ENCODE peak calls at places on chromosomes 6 and 20, in seven cellular contexts. W is activated CD8-positive, alpha-beta memory T cell treated with anti-CD3 and anti-CD28 coated beads, Interleukin-2, amount 10 ng/mL, durations not matched to agents 7 days and 5 days; I is non-pigmented ciliary epithelial cell; B is amniotic stem cell; R is CD8-positive, alpha-beta memory T cell; A is stomach; O is Right ventricle myocardium superior. S is an unnamed sample.

GRCh38 chr6:69827491-69827890 is 30.7 kb upstream of the LMBRD1 start:
- DNase-seq in B (no peak), I (peak), O (no peak), R (no peak), W (no peak), A (no peak), S (peak)

GRCh38 chr6:32092760-32093497 is 16.2 kb downstream of the TNXB start:
- DNase-seq in W (no peak), B (peak), A (no peak), O (peak), R (no peak), I (no peak), S (no peak)

GRCh38 chr6:165448210-165448609 is 138.8 kb upstream of the C6orf118 start:
- DNase-seq in I (no peak), R (no peak), O (no peak), B (no peak), W (no peak), A (no peak), S (no peak)

GRCh38 chr6:46904117-46904516 is 17.6 kb downstream of the ADGRF5 start:
- DNase-seq in A (no peak), W (no peak), O (no peak), I (no peak), B (no peak), R (no peak), S (no peak)

GRCh38 chr20:507933-508332 is 35.7 kb downstream of the CSNK2A1 start:
- DNase-seq in B (no peak), W (no peak), I (no peak), O (no peak), R (no peak), A (no peak), S (peak)

GRCh38 chr6:26022166-26022510 is 59.5 kb downstream of the TRIM38 start:
- DNase-seq in W (peak), I (no peak), A (peak), O (peak), B (peak), R (no peak), S (peak)

GRCh38 chr20:47466704-47467459 is 34.8 kb upstream of the NCOA3 start:
- DNase-seq in R (no peak), W (no peak), O (no peak), A (no peak), I (no peak), B (no peak), S (no peak)

GRCh38 chr6:169253745-169254238 is at the start of gene THBS2:
- DNase-seq in B (peak), R (no peak), O (peak), I (peak), A (no peak), W (no peak), S (peak)

GRCh38 chr6:148525453-148525852 is 182.8 kb downstream of the SASH1 start:
- DNase-seq in A (no peak), W (no peak), B (peak), O (no peak), R (no peak), I (no peak), S (peak)

GRCh38 chr6:139342957-139343750 is 31.3 kb downstream of the CITED2 start:
- DNase-seq in I (no peak), W (no peak), O (no peak), A (no peak), R (no peak), B (no peak), S (no peak)

GRCh38 chr20:23513164-23513563 is 22.2 kb downstream of the CST8 start:
- DNase-seq in A (no peak), I (no peak), R (no peak), B (no peak), W (no peak), O (no peak), S (no peak)

GRCh38 chr20:3652646-3653596 is 10.3 kb downstream of the GFRA4 start:
- DNase-seq in A (no peak), B (no peak), I (no peak), R (no peak), W (peak), O (no peak), S (no peak)

GRCh38 chr6:159716247-159717086 is 10.8 kb upstream of the WTAP start:
- DNase-seq in A (no peak), R (no peak), O (no peak), B (peak), I (peak), W (no peak), S (peak)

GRCh38 chr6:74976026-74976425 is 229.8 kb downstream of the COL12A1 start:
- DNase-seq in I (no peak), B (no peak), O (no peak), R (no peak), A (no peak), W (no peak), S (no peak)

GRCh38 chr6:43956478-43956877 is 170.8 kb downstream of the MRPL14 start:
- DNase-seq in A (no peak), B (no peak), O (no peak), I (no peak), W (no peak), R (no peak), S (no peak)

GRCh38 chr6:145749632-145750031 is 14.3 kb upstream of the EPM2A start:
- DNase-seq in R (no peak), B (peak), I (peak), O (no peak), A (no peak), W (no peak), S (peak)

GRCh38 chr6:110642711-110643110 is 166.3 kb upstream of the SLC22A16 start:
- DNase-seq in W (no peak), R (no peak), A (no peak), B (no peak), O (no peak), I (no peak), S (no peak)

GRCh38 chr20:44464514-44464913 is 11.2 kb upstream of the TTPAL start:
- DNase-seq in I (no peak), B (no peak), A (no peak), R (no peak), O (no peak), W (no peak), S (no peak)

GRCh38 chr6:52221302-52221701 is 23.0 kb downstream of the IL17F start:
- DNase-seq in I (no peak), B (no peak), R (no peak), O (no peak), A (no peak), W (peak), S (peak)

GRCh38 chr6:52518279-52518944 is 58.4 kb downstream of the TRAM2 start:
- DNase-seq in B (no peak), I (no peak), O (no peak), R (no peak), A (no peak), W (no peak), S (no peak)

GRCh38 chr6:145756170-145756662 is 20.9 kb upstream of the EPM2A start:
- DNase-seq in I (peak), A (no peak), B (peak), W (no peak), O (peak), R (no peak), S (peak)

GRCh38 chr6:10350720-10351119 is 64.2 kb downstream of the TFAP2A start:
- DNase-seq in I (no peak), A (no peak), O (no peak), W (no peak), R (no peak), B (no peak), S (no peak)

GRCh38 chr6:35213161-35213823 is 464 bp upstream of the SCUBE3 start:
- DNase-seq in B (no peak), A (no peak), W (no peak), O (no peak), I (no peak), R (no peak), S (peak)

S was measured in astrocyte of the hippocampus.